ENCODE peak calls at places on chromosomes 5 and 9, in four cellular contexts. One of them, this sample, is unnamed.

GRCh38 chr5:1915316-1915715 is 32.6 kb upstream of the IRX4 start:
- DNase-seq in WTC11: no peak
- DNase-seq in OCI-LY7: no peak
- DNase-seq in CD4-positive, alpha-beta T cell: no peak
- DNase-seq in this sample: no peak

GRCh38 chr5:73796164-73797141 is 170.5 kb downstream of the ARHGEF28 start:
- DNase-seq in CD4-positive, alpha-beta T cell: no peak
- DNase-seq in OCI-LY7: no peak
- DNase-seq in WTC11: no peak
- DNase-seq in this sample: no peak

GRCh38 chr5:180179399-180180197 is 29.4 kb downstream of the RASGEF1C start:
- DNase-seq in CD4-positive, alpha-beta T cell: no peak
- DNase-seq in OCI-LY7: no peak
- DNase-seq in WTC11: no peak
- DNase-seq in this sample: peak; percentile 69

GRCh38 chr5:61924251-61924650 is 381.8 kb upstream of the KIF2A start:
- DNase-seq in OCI-LY7: no peak
- DNase-seq in WTC11: no peak
- DNase-seq in CD4-positive, alpha-beta T cell: no peak
- DNase-seq in this sample: no peak

GRCh38 chr5:151456321-151456940 is 9.0 kb downstream of the SLC36A1 start:
- DNase-seq in WTC11: no peak
- DNase-seq in OCI-LY7: no peak
- DNase-seq in CD4-positive, alpha-beta T cell: no peak
- DNase-seq in this sample: no peak

GRCh38 chr9:118975736-118976135 is 393.5 kb downstream of the BRINP1 start:
- DNase-seq in WTC11: no peak
- DNase-seq in OCI-LY7: no peak
- DNase-seq in CD4-positive, alpha-beta T cell: no peak
- DNase-seq in this sample: no peak

GRCh38 chr5:138831703-138832102 is 43.4 kb downstream of the LRRTM2 start:
- DNase-seq in CD4-positive, alpha-beta T cell: no peak
- DNase-seq in OCI-LY7: no peak
- DNase-seq in WTC11: no peak
- DNase-seq in this sample: no peak

GRCh38 chr5:66312291-66312690 is 168.2 kb downstream of the SREK1 start:
- DNase-seq in CD4-positive, alpha-beta T cell: no peak
- DNase-seq in WTC11: no peak
- DNase-seq in OCI-LY7: no peak
- DNase-seq in this sample: no peak

GRCh38 chr9:137913771-137914767 is 36.5 kb downstream of the CACNA1B start:
- DNase-seq in OCI-LY7: no peak
- DNase-seq in WTC11: no peak
- DNase-seq in CD4-positive, alpha-beta T cell: no peak
- DNase-seq in this sample: peak; percentile 73

GRCh38 chr5:36688722-36689121 is 82.3 kb downstream of the SLC1A3 start:
- DNase-seq in CD4-positive, alpha-beta T cell: no peak
- DNase-seq in OCI-LY7: peak; percentile 41
- DNase-seq in WTC11: peak; percentile 34
- DNase-seq in this sample: no peak

GRCh38 chr5:41115281-41115680 is 44.1 kb upstream of the MROH2B start:
- DNase-seq in OCI-LY7: no peak
- DNase-seq in WTC11: no peak
- DNase-seq in CD4-positive, alpha-beta T cell: no peak
- DNase-seq in this sample: no peak

GRCh38 chr5:15794117-15794985 is 294.4 kb downstream of the FBXL7 start:
- DNase-seq in WTC11: no peak
- DNase-seq in CD4-positive, alpha-beta T cell: no peak
- DNase-seq in OCI-LY7: no peak
- DNase-seq in this sample: no peak

GRCh38 chr5:150640311-150641005 is at the start of gene SYNPO:
- DNase-seq in OCI-LY7: no peak
- DNase-seq in WTC11: no peak
- DNase-seq in CD4-positive, alpha-beta T cell: no peak
- DNase-seq in this sample: no peak

GRCh38 chr9:32180597-32180996 is 203.8 kb upstream of the ACO1 start:
- DNase-seq in CD4-positive, alpha-beta T cell: no peak
- DNase-seq in WTC11: no peak
- DNase-seq in OCI-LY7: no peak
- DNase-seq in this sample: no peak

GRCh38 chr5:137155621-137156020 is 343.5 kb downstream of the SPOCK1 start:
- DNase-seq in WTC11: no peak
- DNase-seq in CD4-positive, alpha-beta T cell: no peak
- DNase-seq in OCI-LY7: no peak
- DNase-seq in this sample: no peak

GRCh38 chr9:97935291-97935690 is 2.7 kb downstream of the HEMGN start:
- DNase-seq in WTC11: no peak
- DNase-seq in CD4-positive, alpha-beta T cell: no peak
- DNase-seq in OCI-LY7: peak; percentile 55
- DNase-seq in this sample: no peak

GRCh38 chr5:171874210-171874609 is 88.6 kb downstream of the SMIM23 start:
- DNase-seq in WTC11: no peak
- DNase-seq in CD4-positive, alpha-beta T cell: no peak
- DNase-seq in OCI-LY7: no peak
- DNase-seq in this sample: no peak

GRCh38 chr5:34496258-34496657 is 159.9 kb upstream of the RAI14 start:
- DNase-seq in CD4-positive, alpha-beta T cell: no peak
- DNase-seq in WTC11: peak; percentile 28
- DNase-seq in OCI-LY7: no peak
- DNase-seq in this sample: no peak
- TF ChIP-seq CTCF in CD4-positive, alpha-beta T cell: no peak
- TF ChIP-seq CTCF in WTC11: no peak
- TF ChIP-seq CTCF in OCI-LY7: no peak
- TF ChIP-seq CTCF in this sample: no peak

GRCh38 chr9:109254317-109254716 is 66.5 kb downstream of the EPB41L4B start:
- DNase-seq in CD4-positive, alpha-beta T cell: no peak
- DNase-seq in OCI-LY7: no peak
- DNase-seq in WTC11: no peak
- DNase-seq in this sample: no peak

GRCh38 chr9:109255394-109255793 is 65.5 kb downstream of the EPB41L4B start:
- DNase-seq in WTC11: no peak
- DNase-seq in OCI-LY7: no peak
- DNase-seq in CD4-positive, alpha-beta T cell: no peak
- DNase-seq in this sample: no peak

GRCh38 chr9:109252291-109252690 is 68.6 kb downstream of the EPB41L4B start:
- DNase-seq in OCI-LY7: no peak
- DNase-seq in CD4-positive, alpha-beta T cell: no peak
- DNase-seq in WTC11: no peak
- DNase-seq in this sample: no peak

GRCh38 chr9:109253241-109253636 is 67.6 kb downstream of the EPB41L4B start:
- DNase-seq in CD4-positive, alpha-beta T cell: no peak
- DNase-seq in OCI-LY7: no peak
- DNase-seq in WTC11: no peak
- DNase-seq in this sample: no peak

DNA sequence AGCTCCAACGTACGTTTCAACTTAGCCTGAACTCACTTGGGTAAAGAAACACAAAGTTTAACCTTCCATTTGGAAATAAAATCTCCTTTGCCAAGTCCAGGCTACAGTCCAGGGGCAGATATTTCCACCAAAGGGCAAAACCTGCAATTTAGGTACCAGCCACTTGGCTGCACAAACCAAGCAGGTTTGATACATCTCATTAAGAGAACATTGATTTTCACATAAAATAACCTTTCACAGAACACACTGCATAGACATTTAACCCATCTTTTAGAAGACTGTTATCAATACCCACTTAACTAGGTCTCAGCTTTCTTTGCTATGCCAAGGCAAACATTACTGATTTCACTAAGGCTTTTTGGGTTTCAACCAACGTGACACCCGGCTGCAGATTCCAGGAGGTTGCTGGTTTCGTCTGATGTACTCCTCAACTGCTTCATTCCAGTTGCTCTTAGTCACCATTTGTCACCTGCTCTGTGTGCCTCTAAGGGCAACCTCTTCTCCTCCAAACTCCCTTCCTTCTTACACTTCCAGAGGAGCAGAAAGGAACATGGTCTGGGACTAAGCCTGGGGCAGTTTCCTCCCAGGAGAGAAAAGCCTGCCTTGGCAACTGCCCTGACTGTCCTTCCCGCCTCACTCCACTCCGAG is 67.1 kb downstream of the EPB41L4B start:
- DNase-seq in WTC11: no peak
- DNase-seq in OCI-LY7: no peak
- DNase-seq in CD4-positive, alpha-beta T cell: no peak
- DNase-seq in this sample: no peak
- TF ChIP-seq CTCF in WTC11: no peak
- TF ChIP-seq CTCF in OCI-LY7: no peak
- TF ChIP-seq CTCF in CD4-positive, alpha-beta T cell: no peak
- TF ChIP-seq CTCF in this sample: no peak

DNA sequence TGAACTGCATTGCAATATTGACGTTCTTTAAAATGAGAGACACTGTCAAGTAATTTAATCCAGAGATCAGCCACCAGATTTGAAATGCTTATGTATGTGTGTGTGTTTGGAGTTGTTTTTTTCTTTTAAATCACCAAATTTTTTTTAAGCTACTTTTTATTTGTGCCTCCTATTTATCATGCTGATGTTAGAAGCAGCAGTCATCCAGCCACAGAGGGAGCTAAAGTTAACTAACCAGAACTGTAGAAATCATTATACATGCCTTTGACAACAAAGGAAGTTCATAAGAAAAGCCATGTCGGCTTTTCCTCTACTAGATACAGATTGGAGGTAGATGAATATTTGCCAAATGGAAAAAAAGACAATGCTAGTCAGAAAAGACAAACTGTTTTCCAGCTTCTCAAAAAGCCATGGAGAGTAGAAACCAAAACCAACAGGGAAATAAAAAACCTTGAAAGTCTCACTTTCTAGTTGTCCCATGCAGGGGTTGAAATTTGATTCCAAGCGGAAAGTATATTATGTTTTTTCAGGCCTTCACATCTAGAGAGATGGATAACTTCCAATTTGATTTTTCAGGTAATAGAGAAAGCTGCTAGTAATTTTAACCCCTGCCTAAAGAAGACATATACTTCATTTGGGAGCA is 4.5 kb downstream of the PURA start:
- DNase-seq in WTC11: no peak
- DNase-seq in CD4-positive, alpha-beta T cell: no peak
- DNase-seq in OCI-LY7: no peak
- DNase-seq in this sample: no peak
- TF ChIP-seq CTCF in WTC11: no peak
- TF ChIP-seq CTCF in CD4-positive, alpha-beta T cell: no peak
- TF ChIP-seq CTCF in OCI-LY7: peak; percentile 52
- TF ChIP-seq CTCF in this sample: peak; percentile 13

DNA sequence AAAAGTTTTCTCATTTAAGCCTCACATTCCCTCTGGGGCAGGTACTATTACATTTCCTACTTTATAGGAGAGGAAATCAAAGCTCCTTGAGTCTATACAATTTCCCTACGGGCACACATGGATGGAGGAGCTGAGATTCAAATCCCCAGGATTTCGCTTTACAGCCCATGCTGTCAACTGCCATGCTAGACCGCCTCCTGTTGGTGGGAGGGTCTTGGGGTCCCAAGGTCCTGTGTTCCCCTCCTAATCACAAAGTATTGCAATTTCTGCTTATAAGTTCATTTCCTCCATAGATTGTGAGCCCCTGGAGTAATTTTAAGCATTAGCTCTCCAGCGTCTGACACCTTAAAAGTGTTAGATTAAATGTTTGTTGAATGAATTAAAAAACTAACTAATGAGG is 95.9 kb upstream of the SMARCA2 start:
- DNase-seq in OCI-LY7: no peak
- DNase-seq in WTC11: peak; percentile 33
- DNase-seq in CD4-positive, alpha-beta T cell: no peak
- DNase-seq in this sample: no peak
- TF ChIP-seq CTCF in OCI-LY7: no peak
- TF ChIP-seq CTCF in WTC11: no peak
- TF ChIP-seq CTCF in CD4-positive, alpha-beta T cell: no peak
- TF ChIP-seq CTCF in this sample: no peak

GRCh38 chr5:108093186-108093585 is 288.7 kb downstream of the FBXL17 start:
- DNase-seq in CD4-positive, alpha-beta T cell: no peak
- DNase-seq in OCI-LY7: peak; percentile 4
- DNase-seq in WTC11: no peak
- DNase-seq in this sample: no peak
- TF ChIP-seq CTCF in CD4-positive, alpha-beta T cell: no peak
- TF ChIP-seq CTCF in OCI-LY7: peak; percentile 72
- TF ChIP-seq CTCF in WTC11: peak; percentile 46
- TF ChIP-seq CTCF in this sample: peak; percentile 62

DNA sequence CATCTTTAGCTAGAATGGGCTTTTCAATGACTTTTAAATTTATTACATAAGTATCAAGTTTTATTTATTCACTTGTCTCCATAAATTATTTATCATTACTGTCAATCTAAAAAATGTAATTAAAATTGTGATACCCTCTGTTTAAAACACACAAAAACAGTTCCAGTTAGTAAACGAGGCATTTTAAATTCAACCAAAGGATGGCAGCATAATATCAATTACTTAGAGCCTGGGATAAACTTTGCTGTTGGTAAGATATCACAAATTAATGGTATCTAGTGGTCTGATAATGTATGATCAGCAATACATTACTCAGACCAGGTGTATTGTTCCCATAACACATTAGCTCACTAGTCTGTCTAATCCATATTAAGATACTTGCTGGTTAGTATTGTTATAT is 9.6 kb upstream of the IFNE start:
- DNase-seq in WTC11: no peak
- DNase-seq in OCI-LY7: no peak
- DNase-seq in CD4-positive, alpha-beta T cell: no peak
- DNase-seq in this sample: no peak
- TF ChIP-seq CTCF in WTC11: no peak
- TF ChIP-seq CTCF in OCI-LY7: no peak
- TF ChIP-seq CTCF in CD4-positive, alpha-beta T cell: no peak
- TF ChIP-seq CTCF in this sample: peak; percentile 58

GRCh38 chr5:115169392-115170127 is at the start of gene TRIM36:
- DNase-seq in CD4-positive, alpha-beta T cell: peak; percentile 86
- DNase-seq in WTC11: peak; percentile 97
- DNase-seq in OCI-LY7: peak; percentile 77
- DNase-seq in this sample: peak; percentile 98
- TF ChIP-seq CTCF in CD4-positive, alpha-beta T cell: no peak
- TF ChIP-seq CTCF in WTC11: no peak
- TF ChIP-seq CTCF in OCI-LY7: no peak
- TF ChIP-seq CTCF in this sample: peak; percentile 42

GRCh38 chr9:128861501-128861900 is 20.2 kb downstream of the KYAT1 start:
- DNase-seq in OCI-LY7: no peak
- DNase-seq in CD4-positive, alpha-beta T cell: no peak
- DNase-seq in WTC11: no peak
- DNase-seq in this sample: no peak

GRCh38 chr9:128862401-128862851 is 19.3 kb downstream of the KYAT1 start:
- DNase-seq in WTC11: no peak
- DNase-seq in CD4-positive, alpha-beta T cell: no peak
- DNase-seq in OCI-LY7: no peak
- DNase-seq in this sample: no peak

GRCh38 chr9:128860937-128861336 is 20.8 kb downstream of the KYAT1 start:
- DNase-seq in OCI-LY7: no peak
- DNase-seq in CD4-positive, alpha-beta T cell: no peak
- DNase-seq in WTC11: no peak
- DNase-seq in this sample: no peak

GRCh38 chr9:128863647-128864046 is 18.1 kb downstream of the KYAT1 start:
- DNase-seq in CD4-positive, alpha-beta T cell: peak; percentile 78
- DNase-seq in WTC11: peak; percentile 95
- DNase-seq in OCI-LY7: peak; percentile 80
- DNase-seq in this sample: peak; percentile 89
- TF ChIP-seq CTCF in CD4-positive, alpha-beta T cell: peak; percentile 92
- TF ChIP-seq CTCF in WTC11: peak; percentile 100
- TF ChIP-seq CTCF in OCI-LY7: peak; percentile 88
- TF ChIP-seq CTCF in this sample: peak; percentile 91

This sample was measured in osteocyte.